ENCODE peak calls at places on chromosome 10, in four cellular contexts. Q is mammary epithelial cell, S is brain microvascular endothelial cell, L is HCT116. B is an unnamed sample.

GRCh38 chr10:89478739-89479116 is 56.7 kb downstream of the SLC16A12 start:
- DNase-seq in S (peak; percentile 18), L (no peak), Q (no peak), B (no peak)

GRCh38 chr10:35503548-35503947 is 101.6 kb upstream of the GJD4 start:
- DNase-seq in Q (no peak), L (no peak), S (no peak), B (no peak)

GRCh38 chr10:114548662-114549061 is 109.4 kb downstream of the ABLIM1 start:
- DNase-seq in S (peak; percentile 53), Q (peak; percentile 66), L (peak; percentile 56), B (no peak)

GRCh38 chr10:2913531-2913930 is 153.8 kb upstream of the PFKP start:
- DNase-seq in L (no peak), Q (no peak), S (no peak), B (no peak)

GRCh38 chr10:60967854-60968484 is 24.0 kb upstream of the RHOBTB1 start:
- DNase-seq in Q (no peak), L (no peak), S (no peak), B (no peak)

GRCh38 chr10:954396-954795 is 22.9 kb upstream of the LARP4B start:
- DNase-seq in L (no peak), S (no peak), Q (no peak), B (no peak)

GRCh38 chr10:119211176-119211575 is 3.8 kb downstream of the GRK5 start:
- DNase-seq in Q (no peak), L (no peak), S (no peak), B (peak; percentile 87)

GRCh38 chr10:90274721-90275468 is 573.5 kb downstream of the KIF20B start:
- DNase-seq in L (no peak), Q (peak; percentile 19), S (no peak), B (no peak)

GRCh38 chr10:50490244-50490643 is 133.5 kb downstream of the SGMS1 start:
- DNase-seq in L (no peak), Q (no peak), S (peak; percentile 33), B (no peak)

GRCh38 chr10:101682172-101682825 is 12.7 kb downstream of the FBXW4 start:
- DNase-seq in S (no peak), L (no peak), Q (no peak), B (no peak)

GRCh38 chr10:26881600-26882331 is 21.0 kb upstream of the ABI1 start:
- DNase-seq in Q (peak; percentile 55), S (peak; percentile 20), L (peak; percentile 69), B (no peak)

GRCh38 chr10:63105811-63106755 is 27.0 kb upstream of the NRBF2 start:
- DNase-seq in S (peak; percentile 79), L (no peak), Q (peak; percentile 82), B (no peak)

GRCh38 chr10:129784891-129785290 is 179.2 kb downstream of the EBF3 start:
- DNase-seq in Q (no peak), S (no peak), L (no peak), B (no peak)

GRCh38 chr10:89887406-89887805 is 186.0 kb downstream of the KIF20B start:
- DNase-seq in Q (no peak), S (no peak), L (no peak), B (no peak)

GRCh38 chr10:80966326-80966986 is 428.8 kb downstream of the SH2D4B start:
- DNase-seq in L (no peak), Q (no peak), S (no peak), B (no peak)

GRCh38 chr10:16853201-16853600 is 36.0 kb upstream of the RSU1 start:
- DNase-seq in Q (no peak), L (peak; percentile 15), S (peak; percentile 58), B (no peak)

GRCh38 chr10:30812018-30812851 is 182.7 kb upstream of the LYZL2 start:
- DNase-seq in Q (no peak), L (no peak), S (peak; percentile 86), B (peak; percentile 65)

GRCh38 chr10:109504401-109504800 is 418.9 kb downstream of the XPNPEP1 start:
- DNase-seq in S (no peak), Q (no peak), L (no peak), B (no peak)

GRCh38 chr10:1420663-1421362 is 316.5 kb downstream of the ADARB2 start:
- DNase-seq in Q (peak; percentile 31), L (peak; percentile 40), S (peak; percentile 49), B (no peak)

GRCh38 chr10:74669210-74669609 is 157.2 kb upstream of the KAT6B start:
- DNase-seq in L (no peak), S (no peak), Q (no peak), B (peak; percentile 82)

GRCh38 chr10:114879541-114880158 is 58.1 kb downstream of the FHIP2A start:
- DNase-seq in L (peak; percentile 43), S (no peak), Q (no peak), B (no peak)

GRCh38 chr10:89550509-89550908 is 15.1 kb upstream of the SLC16A12 start:
- DNase-seq in L (no peak), Q (no peak), S (peak; percentile 70), B (no peak)

GRCh38 chr10:117547301-117548153 is 5.0 kb downstream of the EMX2 start:
- DNase-seq in Q (no peak), S (no peak), L (no peak), B (no peak)

GRCh38 chr10:117548191-117548668 is 5.7 kb downstream of the EMX2 start:
- DNase-seq in S (no peak), Q (no peak), L (no peak), B (no peak)

GRCh38 chr10:117545141-117546019 is 2.8 kb downstream of the EMX2 start:
- DNase-seq in Q (no peak), S (no peak), L (no peak), B (no peak)

GRCh38 chr10:117546020-117546629 is 3.6 kb downstream of the EMX2 start:
- DNase-seq in Q (no peak), S (no peak), L (no peak), B (no peak)

DNA sequence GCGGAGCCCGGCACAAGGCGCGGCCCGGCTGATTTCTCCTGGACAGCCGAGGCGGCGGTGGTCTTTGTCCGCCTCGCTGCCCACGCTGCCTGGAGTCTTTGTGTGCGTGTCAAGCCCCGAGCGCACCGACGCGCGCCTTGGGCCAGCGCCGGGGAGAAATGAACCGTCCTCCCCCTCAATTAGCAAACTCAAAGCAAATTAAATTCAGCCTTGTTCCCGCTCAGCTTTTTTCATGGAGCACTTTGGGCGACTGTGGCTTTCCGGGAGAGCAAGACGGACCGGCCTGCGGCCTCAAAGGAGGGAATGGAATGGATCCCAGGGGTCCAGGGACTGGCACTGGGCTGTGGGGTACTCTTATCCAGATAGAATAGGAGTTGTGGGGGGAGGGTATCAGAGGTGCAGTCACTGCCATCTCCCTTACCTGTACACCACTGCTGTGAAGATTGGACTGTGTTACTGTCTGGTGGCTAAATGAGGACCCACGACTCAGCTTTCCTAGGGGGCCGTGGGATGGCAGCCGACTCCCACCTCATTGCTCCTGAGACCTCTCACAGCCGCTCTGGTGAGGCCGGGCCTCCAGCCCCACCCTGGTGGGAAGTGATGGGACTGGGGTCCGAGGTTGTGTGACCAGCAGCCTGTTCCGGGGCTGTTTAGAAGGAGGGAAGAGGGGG is 4.2 kb downstream of the EMX2 start:
- DNase-seq in S (no peak), Q (no peak), L (no peak), B (no peak)
- TF ChIP-seq CTCF in S (no peak), Q (no peak), L (no peak), B (no peak)

DNA sequence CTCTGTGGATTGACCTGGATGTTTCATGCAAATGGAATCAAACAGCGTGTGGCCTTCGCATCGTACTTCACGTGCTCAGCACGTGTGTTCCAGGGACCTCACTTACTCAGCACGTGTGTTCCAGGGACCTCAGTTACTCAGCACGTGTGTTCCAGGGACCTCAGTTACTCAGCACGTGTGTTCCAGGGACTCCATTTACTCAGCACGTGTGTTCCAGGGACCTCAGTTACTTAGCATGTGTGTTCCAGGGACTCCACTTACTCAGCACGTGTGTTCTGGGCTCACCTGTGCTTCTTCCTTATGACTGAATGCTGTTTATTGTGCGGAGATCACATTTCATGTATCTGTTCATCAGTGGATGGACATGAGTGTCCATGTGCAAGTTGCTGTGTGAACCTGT is 22.0 kb downstream of the INPP5A start:
- DNase-seq in Q (no peak), L (no peak), S (no peak), B (no peak)
- H3K36me3 ChIP-seq in Q (no peaks in the 10 kb centered on the region), L (no peaks in the 10 kb centered on the region), S (no peaks in the 10 kb centered on the region), B (no peaks in the 10 kb centered on the region)

GRCh38 chr10:43461950-43462349 is 25.0 kb downstream of the ZNF487 start:
- DNase-seq in Q (peak; percentile 62), L (peak; percentile 80), S (peak; percentile 58), B (no peak)
- H3K4me3 ChIP-seq in Q (no peak overlapping the region), L (no peak overlapping the region), S (no peak overlapping the region), B (no peak overlapping the region)

GRCh38 chr10:79158402-79159097 is 89.8 kb downstream of the ZMIZ1 start:
- DNase-seq in S (no peak), L (no peak), Q (no peak), B (no peak)

GRCh38 chr10:79153753-79154152 is 85.0 kb downstream of the ZMIZ1 start:
- DNase-seq in L (no peak), Q (no peak), S (no peak), B (no peak)

GRCh38 chr10:79158004-79158340 is 89.2 kb downstream of the ZMIZ1 start:
- DNase-seq in S (no peak), L (no peak), Q (no peak), B (no peak)

GRCh38 chr10:79156334-79157274 is 87.8 kb downstream of the ZMIZ1 start:
- DNase-seq in L (no peak), S (no peak), Q (no peak), B (no peak)

DNA sequence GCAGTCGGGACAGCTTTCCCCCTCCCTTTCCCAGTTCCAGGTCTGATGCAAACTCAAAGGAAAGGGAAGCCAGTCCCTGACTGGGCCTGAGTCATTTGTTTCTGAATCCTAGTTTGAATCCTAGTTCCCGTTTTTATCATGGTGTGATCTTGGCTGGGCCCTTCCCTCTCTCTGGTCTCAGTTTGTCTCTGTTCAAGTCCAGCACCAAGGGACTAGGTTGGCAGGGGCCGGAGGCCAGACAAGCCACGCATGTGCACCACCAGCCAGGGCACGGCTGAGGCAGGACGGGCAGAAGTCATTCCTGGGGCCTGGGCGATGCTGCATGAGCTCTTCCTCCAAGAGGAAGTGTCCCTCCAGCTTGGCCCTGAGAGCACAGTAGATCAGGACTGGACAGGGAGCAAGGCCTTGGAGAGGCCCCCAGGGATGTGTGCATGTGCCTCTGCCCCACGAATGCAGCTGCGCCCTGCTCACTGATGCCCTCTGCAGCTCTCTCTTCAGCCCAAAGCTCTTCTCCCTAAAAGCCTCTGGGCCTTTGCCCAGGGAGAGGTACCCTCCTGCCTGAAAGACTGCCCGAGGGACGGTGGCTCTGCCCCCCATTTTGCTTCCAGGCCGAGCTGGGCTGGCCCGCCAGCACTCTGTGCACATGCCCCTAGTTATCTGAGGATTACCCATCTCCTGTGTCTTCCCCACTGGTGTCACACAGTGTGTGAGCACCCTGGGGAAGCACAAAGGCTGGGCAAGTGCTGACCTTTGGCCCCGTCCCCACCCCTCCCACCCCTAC is 86.7 kb downstream of the ZMIZ1 start:
- DNase-seq in L (no peak), Q (no peak), S (no peak), B (no peak)
- TF ChIP-seq CTCF in L (peak; percentile 25), Q (no peak), S (peak; percentile 28), B (no peak)

B was measured in BJ.